ENCODE peak calls at places on chromosomes 1 and 21, in seven cellular contexts. R, U, M, B, F, O and S are unnamed samples.

GRCh38 chr1:41528726-41529605 is 44.5 kb upstream of the EDN2 start:
- DNase-seq in U (no peak), F (no peak), B (no peak), M (no peak), R (no peak), O (no peak), S (no peak)

GRCh38 chr1:55816456-55816794 is 601.3 kb upstream of the USP24 start:
- DNase-seq in F (no peak), M (no peak), U (no peak), R (no peak), O (peak), B (peak), S (no peak)

GRCh38 chr1:61254629-61255323 is 172.4 kb downstream of the NFIA start:
- DNase-seq in B (peak), F (no peak), M (peak), O (no peak), U (peak), R (no peak), S (peak)

GRCh38 chr1:215475719-215476525 is 91.2 kb upstream of the KCTD3 start:
- DNase-seq in R (no peak), O (no peak), M (peak), U (peak), B (peak), F (no peak), S (peak)

GRCh38 chr21:18608226-18608625 is 204.6 kb upstream of the TMPRSS15 start:
- DNase-seq in F (no peak), U (no peak), R (no peak), B (no peak), M (no peak), O (no peak), S (no peak)

GRCh38 chr1:31663622-31664452 is 19.2 kb upstream of the PEF1 start:
- DNase-seq in R (peak), U (peak), M (peak), O (peak), B (peak), F (no peak), S (peak)

GRCh38 chr1:164617607-164618564 is 58.9 kb downstream of the PBX1 start:
- DNase-seq in M (peak), U (peak), B (peak), R (no peak), F (no peak), O (no peak), S (no peak)

GRCh38 chr1:90821152-90821792 is 104.2 kb upstream of the BARHL2 start:
- DNase-seq in O (no peak), F (no peak), R (no peak), M (no peak), U (no peak), B (no peak), S (peak)

GRCh38 chr1:225816643-225817538 is 7.0 kb downstream of the EPHX1 start:
- DNase-seq in B (peak), U (no peak), F (no peak), R (peak), M (no peak), O (no peak), S (no peak)

GRCh38 chr1:224730540-224730939 is 114.4 kb downstream of the CNIH3 start:
- DNase-seq in M (no peak), F (no peak), O (no peak), B (no peak), U (no peak), R (no peak), S (no peak)

GRCh38 chr1:228804640-228805413 is 69.5 kb downstream of the RHOU start:
- DNase-seq in F (peak), R (no peak), B (no peak), M (no peak), U (no peak), O (no peak), S (no peak)

GRCh38 chr1:147771216-147772125 is 11.1 kb upstream of the GJA5 start:
- DNase-seq in R (no peak), F (no peak), U (peak), M (peak), B (peak), O (no peak), S (peak)

GRCh38 chr1:225877570-225877969 is 4.6 kb downstream of the TMEM63A start:
- DNase-seq in F (no peak), O (no peak), B (peak), R (peak), M (peak), U (peak), S (no peak)

GRCh38 chr1:32872189-32872898 is 1.6 kb upstream of the FNDC5 start:
- DNase-seq in R (peak), O (no peak), F (peak), B (peak), M (peak), U (peak), S (peak)

GRCh38 chr1:84353665-84354064 is 44.6 kb upstream of the DNASE2B start:
- DNase-seq in O (no peak), B (peak), R (no peak), U (peak), M (peak), F (no peak), S (no peak)

GRCh38 chr1:215476541-215476940 is 90.6 kb upstream of the KCTD3 start:
- DNase-seq in U (no peak), O (no peak), R (no peak), M (peak), B (peak), F (no peak), S (no peak)

GRCh38 chr1:11273595-11274234 is 717 bp downstream of the UBIAD1 start:
- DNase-seq in U (peak), R (no peak), O (no peak), F (no peak), B (no peak), M (no peak), S (no peak)

GRCh38 chr21:28725396-28725795 is 267.3 kb downstream of the LTN1 start:
- DNase-seq in O (no peak), M (no peak), B (no peak), R (no peak), F (no peak), U (no peak), S (no peak)